ENCODE peak calls at places on chromosomes 16 and 17, in five cellular contexts. F is aorta, Q is IMR-90, M is neuronal stem cell, O is PC-3. X is an unnamed sample.

GRCh38 chr17:82962163-82962720 is 117.2 kb upstream of the METRNL start:
- DNase-seq in M (no peak), Q (peak; percentile 60), F (no peak), O (peak; percentile 17), X (no peak)

GRCh38 chr17:71527311-71527710 is 593.5 kb upstream of the SOX9 start:
- DNase-seq in Q (peak; percentile 24), O (peak; percentile 23), F (no peak), M (no peak), X (no peak)

GRCh38 chr16:73847090-73847489 is 449.5 kb upstream of the PSMD7 start:
- DNase-seq in F (no peak), Q (no peak), M (no peak), O (no peak), X (no peak)

GRCh38 chr17:14007951-14008350 is 61.4 kb upstream of the COX10 start:
- DNase-seq in F (no peak), M (no peak), O (no peak), Q (no peak), X (no peak)

GRCh38 chr17:19294443-19294842 is 57.3 kb downstream of the EPN2 start:
- DNase-seq in M (no peak), O (no peak), F (no peak), Q (no peak), X (no peak)

GRCh38 chr17:45437461-45438283 is 5.0 kb upstream of the ARHGAP27 start:
- DNase-seq in Q (no peak), F (no peak), M (no peak), O (no peak), X (no peak)

GRCh38 chr17:74268554-74268953 is 5.5 kb upstream of the DNAI2 start:
- DNase-seq in F (no peak), Q (no peak), O (no peak), M (no peak), X (no peak)

GRCh38 chr17:64787255-64787920 is 125.3 kb upstream of the SMURF2 start:
- DNase-seq in M (no peak), F (no peak), Q (no peak), O (no peak), X (no peak)

GRCh38 chr17:29748400-29748799 is 125.7 kb upstream of the CORO6 start:
- DNase-seq in Q (no peak), M (no peak), O (no peak), F (no peak), X (no peak)

GRCh38 chr16:57876210-57876609 is 73.9 kb upstream of the KIFC3 start:
- DNase-seq in Q (no peak), F (no peak), M (no peak), O (no peak), X (no peak)

GRCh38 chr17:77498056-77498785 is 357.5 kb downstream of the SEC14L1 start:
- DNase-seq in F (no peak), Q (no peak), O (no peak), M (no peak), X (no peak)

GRCh38 chr16:31711344-31711845 is 162.2 kb upstream of the ZNF267 start:
- DNase-seq in O (no peak), M (no peak), F (no peak), Q (no peak), X (no peak)

GRCh38 chr16:88383401-88384221 is 852 bp downstream of the ZNF469 start:
- DNase-seq in Q (peak; percentile 63), M (no peak), F (peak; percentile 62), O (peak; percentile 42), X (no peak)

GRCh38 chr17:34820922-34821321 is 140.3 kb downstream of the CCT6B start:
- DNase-seq in M (no peak), Q (no peak), O (peak; percentile 4), F (no peak), X (no peak)

GRCh38 chr17:3576970-3577369 is 19.4 kb upstream of the TRPV3 start:
- DNase-seq in M (no peak), Q (no peak), O (no peak), F (no peak), X (no peak)

GRCh38 chr16:68992521-68992920 is 112.9 kb upstream of the HAS3 start:
- DNase-seq in F (no peak), M (no peak), Q (peak; percentile 86), O (peak; percentile 83), X (no peak)

GRCh38 chr17:55760643-55761355 is 9.9 kb downstream of the PCTP start:
- DNase-seq in O (no peak), M (no peak), F (no peak), Q (no peak), X (no peak)
- H3K27ac ChIP-seq in O (no peak overlapping the region), M (no peak overlapping the region), F (no peak overlapping the region), Q (no peak overlapping the region), X (no peak overlapping the region)

GRCh38 chr17:7468814-7469438 is 10.5 kb downstream of the ZBTB4 start:
- DNase-seq in F (no peak), M (no peak), Q (no peak), O (no peak), X (no peak)
- H3K27ac ChIP-seq in F (no peak overlapping the region), M (no peak overlapping the region), Q (no peak overlapping the region), O (no peak overlapping the region), X (no peak overlapping the region)

GRCh38 chr17:66752411-66752810 is 82.5 kb upstream of the CACNG5 start:
- DNase-seq in O (no peak), Q (no peak), M (no peak), F (no peak), X (no peak)
- H3K27ac ChIP-seq in O (no peak overlapping the region), Q (no peak overlapping the region), M (no peak overlapping the region), F (no peak overlapping the region), X (no peak overlapping the region)

GRCh38 chr16:85262558-85263196 is 150.4 kb upstream of the CIBAR2 start:
- DNase-seq in O (no peak), F (no peak), Q (no peak), M (no peak), X (no peak)
- H3K27ac ChIP-seq in O (no peak overlapping the region), F (no peak overlapping the region), Q (no peak overlapping the region), M (no peak overlapping the region), X (no peak overlapping the region)

DNA sequence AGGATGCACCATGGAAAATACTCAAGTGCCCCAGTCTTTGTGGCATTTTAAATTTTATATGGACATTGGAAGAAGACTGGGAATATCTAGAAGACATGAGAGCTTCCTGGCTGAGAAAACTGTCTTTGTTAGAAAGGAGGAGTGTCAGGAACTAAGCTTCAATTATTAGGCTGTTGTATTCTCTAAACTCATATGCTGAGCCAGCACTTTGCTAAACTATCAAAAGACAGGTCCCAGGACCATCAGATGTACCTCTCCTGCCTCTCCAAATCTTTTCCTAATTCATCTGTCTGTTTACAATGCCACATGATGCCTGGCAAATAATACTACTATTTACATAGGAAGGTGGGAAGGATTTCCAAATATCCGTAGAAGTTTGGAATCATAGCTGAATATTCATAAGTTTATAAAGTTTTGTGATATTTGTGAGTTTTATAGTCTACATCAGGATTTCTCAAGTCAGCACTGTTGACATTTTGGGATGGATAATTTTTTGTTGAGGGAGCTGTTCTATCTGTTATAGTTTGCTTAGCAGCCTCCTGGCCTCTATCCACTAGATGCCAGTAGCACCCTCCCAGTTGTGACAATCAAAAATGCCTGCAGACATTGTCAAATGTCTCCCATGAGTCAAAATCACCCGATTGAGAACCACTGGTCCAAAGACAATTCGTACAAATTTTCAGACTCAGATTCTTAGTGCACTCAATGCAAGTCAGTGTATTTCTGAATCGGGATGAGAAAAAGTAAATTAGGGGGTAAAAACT is 61.2 kb upstream of the NETO2 start:
- DNase-seq in O (peak; percentile 7), Q (no peak), M (no peak), F (no peak), X (no peak)
- H3K27ac ChIP-seq in O (no peak overlapping the region), Q (no peak overlapping the region), M (no peak overlapping the region), F (no peak overlapping the region), X (no peak overlapping the region)

GRCh38 chr16:28117168-28117565 is 53.7 kb upstream of the GSG1L start:
- DNase-seq in F (no peak), Q (no peak), O (no peak), M (no peak), X (no peak)
- H3K27ac ChIP-seq in F (no peak overlapping the region), Q (no peak overlapping the region), O (no peak overlapping the region), M (no peak overlapping the region), X (no peak overlapping the region)

DNA sequence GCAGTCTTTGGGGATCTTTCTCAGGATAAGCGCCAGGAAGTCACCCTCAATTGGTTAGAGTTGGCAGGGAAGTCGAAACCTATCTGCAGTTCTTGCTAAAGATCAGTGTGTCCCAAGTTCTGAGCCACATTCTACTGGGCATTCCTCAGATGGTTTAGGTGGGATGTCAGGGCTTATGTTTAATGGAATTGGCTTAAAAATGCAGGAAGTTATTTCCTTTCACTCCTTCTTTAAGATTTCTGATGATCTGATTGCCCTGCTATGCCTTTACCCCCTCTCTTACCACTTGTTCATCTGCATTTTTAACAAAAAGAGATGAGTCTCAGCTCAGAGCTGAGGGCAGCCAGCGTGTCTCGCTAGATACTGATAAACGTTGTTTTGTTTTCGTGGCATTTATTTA is 30.8 kb downstream of the FOXL1 start:
- DNase-seq in O (no peak), M (no peak), F (no peak), Q (peak; percentile 94), X (no peak)
- H3K27ac ChIP-seq in O (no peak overlapping the region), M (no peak overlapping the region), F (peak overlapping the region; percentile 57), Q (peak overlapping the region; percentile 92), X (no peak overlapping the region)

GRCh38 chr16:29687755-29688154 is 8.8 kb downstream of the QPRT start:
- DNase-seq in O (no peak), Q (no peak), M (no peak), F (no peak), X (no peak)
- H3K27ac ChIP-seq in O (no peak overlapping the region), Q (no peak overlapping the region), M (no peak overlapping the region), F (no peak overlapping the region), X (no peak overlapping the region)